ENCODE peak calls at places on chromosomes 4 and X, in eight cellular contexts. S, H, G, F, O, Y, E and U are unnamed samples. For H3K9me3, the result is how much of the 10 kb centered on the place peaks cover.

GRCh38 chr4:167885071-167885470 is 207.3 kb upstream of the ANXA10 start:
- DNase-seq in S (no peak), H (no peak), G (no peak), F (no peak), O (peak), Y (no peak), E (no peak), U (no peak)

GRCh38 chr4:39469429-39470077 is 10.7 kb downstream of the LIAS start:
- DNase-seq in S (peak), H (peak), G (no peak), F (peak), O (peak), Y (no peak), E (peak), U (no peak)

GRCh38 chrX:113906168-113906567 is 677.7 kb upstream of the HTR2C start:
- DNase-seq in S (no peak), H (no peak), G (no peak), F (no peak), O (no peak), Y (no peak), E (no peak), U (no peak)

GRCh38 chr4:53010320-53010719 is 148.2 kb downstream of the RASL11B start:
- DNase-seq in S (no peak), H (peak), G (no peak), F (peak), O (peak), Y (peak), E (no peak), U (no peak)

GRCh38 chr4:1775731-1776500 is 17.2 kb upstream of the FGFR3 start:
- DNase-seq in S (no peak), H (no peak), G (no peak), F (no peak), O (no peak), Y (no peak), E (peak), U (no peak)

GRCh38 chrX:30851459-30851858 is 37.6 kb downstream of the TAB3 start:
- DNase-seq in S (no peak), H (no peak), G (no peak), F (no peak), O (no peak), Y (no peak), E (no peak), U (no peak)

GRCh38 chr4:187944179-187944578 is 51.4 kb upstream of the ZFP42 start:
- DNase-seq in S (no peak), H (no peak), G (no peak), F (no peak), O (no peak), Y (no peak), E (no peak), U (no peak)

GRCh38 chr4:1864076-1865008 is 6.9 kb upstream of the NSD2 start:
- DNase-seq in S (no peak), H (no peak), G (no peak), F (no peak), O (no peak), Y (no peak), E (no peak), U (no peak)

GRCh38 chrX:123254457-123254856 is 70.4 kb downstream of the GRIA3 start:
- DNase-seq in S (no peak), H (no peak), G (no peak), F (no peak), O (no peak), Y (no peak), E (no peak), U (no peak)

DNA sequence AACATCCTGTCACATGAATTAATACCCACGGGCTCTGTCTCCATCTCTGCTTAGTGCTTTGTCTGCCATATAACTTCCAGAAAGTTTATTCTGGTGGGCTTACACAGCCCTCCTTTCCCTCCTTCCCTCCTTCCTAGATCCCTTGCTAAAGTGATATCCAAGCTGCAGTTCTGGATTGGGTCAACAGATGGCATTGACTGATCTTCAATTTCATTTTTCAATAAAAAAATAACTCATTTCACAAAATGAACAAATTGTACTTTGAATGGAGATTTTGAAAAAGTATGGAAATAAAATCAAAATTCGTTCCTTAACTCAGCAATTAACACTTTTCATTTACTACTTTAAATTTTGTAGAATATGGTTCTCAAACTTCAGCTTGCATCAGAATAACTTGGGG is 94.9 kb downstream of the NXF2 start:
- DNase-seq in S (no peak), H (no peak), G (no peak), F (no peak), O (no peak), Y (no peak), E (no peak), U (no peak)
- TF ChIP-seq CTCF in S (no peak), H (no peak), G (no peak), F (peak), O (peak), Y (no peak), E (peak), U (no peak)

GRCh38 chr4:89994176-89994873 is 99.7 kb downstream of the MMRN1 start:
- DNase-seq in S (no peak), H (no peak), G (no peak), F (no peak), O (no peak), Y (no peak), E (no peak), U (no peak)
- H3K27ac ChIP-seq in S (no peak), H (no peak), G (no peak), F (no peak), O (no peak), Y (no peak), E (no peak), U (no peak)

GRCh38 chrX:38276089-38276488 is 51.2 kb downstream of the RPGR start:
- DNase-seq in S (no peak), H (no peak), G (no peak), F (no peak), O (no peak), Y (no peak), E (no peak), U (no peak)

GRCh38 chrX:38275615-38276014 is 51.7 kb downstream of the RPGR start:
- DNase-seq in S (no peak), H (no peak), G (no peak), F (peak), O (peak), Y (no peak), E (no peak), U (no peak)

GRCh38 chrX:38273453-38273852 is 52.8 kb upstream of the SRPX start:
- DNase-seq in S (no peak), H (no peak), G (no peak), F (no peak), O (peak), Y (no peak), E (no peak), U (no peak)

GRCh38 chrX:38277136-38277535 is 50.2 kb downstream of the RPGR start:
- DNase-seq in S (no peak), H (peak), G (no peak), F (no peak), O (peak), Y (no peak), E (no peak), U (no peak)

DNA sequence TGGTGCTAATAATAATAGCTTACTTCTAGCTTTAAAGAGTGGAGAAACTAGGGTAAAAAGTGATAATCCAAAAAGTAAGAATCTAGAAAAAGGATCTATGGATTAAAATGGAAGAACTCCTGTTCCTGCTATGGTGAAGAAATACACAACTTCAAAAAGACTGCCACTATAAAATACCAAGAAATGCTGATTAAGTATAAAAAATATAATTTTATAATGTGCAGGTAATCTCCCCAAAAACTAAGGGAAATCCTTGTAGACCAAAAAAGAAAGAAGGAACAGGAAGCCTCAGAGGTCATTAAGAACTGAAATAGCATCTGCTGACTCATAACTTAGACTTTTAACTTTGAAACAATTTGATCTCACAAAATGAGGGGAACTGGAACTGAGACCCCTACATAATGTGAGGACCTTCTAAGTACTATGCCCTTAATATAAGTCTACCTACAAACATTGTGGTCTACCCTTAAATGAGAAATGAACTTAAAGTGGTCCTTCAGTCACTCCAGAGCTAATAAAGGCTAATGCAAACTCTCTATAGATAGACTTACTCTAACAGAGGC is 50.6 kb upstream of the SRPX start:
- DNase-seq in S (no peak), H (no peak), G (no peak), F (peak), O (no peak), Y (no peak), E (no peak), U (no peak)
- H3K9me3 ChIP-seq in S (under half), H (under half), G (under half), F (under half), O (under half), Y (under half), E (under half), U (under half)

GRCh38 chrX:7077241-7077909 is 70.1 kb upstream of the STS start:
- DNase-seq in S (no peak), H (no peak), G (no peak), F (no peak), O (no peak), Y (no peak), E (no peak), U (no peak)
- TF ChIP-seq CTCF in S (no peak), H (no peak), G (no peak), F (no peak), O (no peak), Y (no peak), E (no peak), U (no peak)

GRCh38 chr4:119542575-119542974 is 86.0 kb downstream of the PDE5A start:
- DNase-seq in S (no peak), H (no peak), G (no peak), F (no peak), O (no peak), Y (no peak), E (no peak), U (no peak)
- H3K27ac ChIP-seq in S (no peak), H (no peak), G (no peak), F (no peak), O (no peak), Y (no peak), E (no peak), U (no peak)

GRCh38 chrX:135572436-135572835 is 52.0 kb downstream of the INTS6L start:
- DNase-seq in S (no peak), H (no peak), G (no peak), F (peak), O (peak), Y (no peak), E (no peak), U (no peak)
- H3K9me3 ChIP-seq in S (under half), H (under half), G (under half), F (under half), O (under half), Y (under half), E (under half), U (under half)

DNA sequence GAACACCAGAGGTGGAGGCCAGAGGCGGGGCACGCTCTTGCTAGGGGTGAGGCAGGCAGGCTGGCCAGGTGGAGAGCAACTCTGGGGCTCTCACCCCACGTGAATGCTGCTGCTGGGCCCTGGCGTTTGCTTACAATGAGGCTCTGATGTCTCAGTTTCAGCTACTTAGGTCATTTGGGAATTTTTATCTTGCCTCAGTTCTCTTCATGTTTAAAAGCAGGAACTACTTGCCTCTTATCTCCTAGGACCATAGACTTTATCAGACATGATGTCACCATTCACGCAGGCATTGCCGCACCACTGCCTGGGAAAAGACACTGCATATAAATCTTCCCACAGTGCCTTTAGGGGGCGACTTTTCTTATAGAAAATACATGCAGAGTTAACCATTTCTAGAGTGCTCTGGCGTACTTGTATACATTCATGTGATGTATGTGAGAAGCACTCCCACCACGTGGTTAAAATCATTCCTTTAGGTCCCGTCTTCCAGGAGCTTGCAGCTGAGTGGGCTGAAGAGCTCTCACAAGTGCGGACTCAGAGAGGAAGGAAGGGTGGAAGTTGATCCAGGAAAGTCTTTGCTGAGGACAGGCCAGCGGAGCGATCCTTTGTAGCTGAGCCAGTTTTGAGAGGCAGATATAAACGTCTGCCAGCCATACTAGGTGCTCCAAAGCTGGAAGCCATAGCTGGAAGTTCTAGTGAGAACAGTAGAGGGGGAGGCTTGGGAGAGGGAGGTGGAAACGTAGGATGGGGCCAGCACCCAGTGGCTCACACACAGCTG is 84.3 kb upstream of the CLDN34 start:
- DNase-seq in S (no peak), H (no peak), G (peak), F (peak), O (peak), Y (no peak), E (no peak), U (no peak)
- TF ChIP-seq CTCF in S (peak), H (no peak), G (no peak), F (no peak), O (peak), Y (no peak), E (peak), U (no peak)

DNA sequence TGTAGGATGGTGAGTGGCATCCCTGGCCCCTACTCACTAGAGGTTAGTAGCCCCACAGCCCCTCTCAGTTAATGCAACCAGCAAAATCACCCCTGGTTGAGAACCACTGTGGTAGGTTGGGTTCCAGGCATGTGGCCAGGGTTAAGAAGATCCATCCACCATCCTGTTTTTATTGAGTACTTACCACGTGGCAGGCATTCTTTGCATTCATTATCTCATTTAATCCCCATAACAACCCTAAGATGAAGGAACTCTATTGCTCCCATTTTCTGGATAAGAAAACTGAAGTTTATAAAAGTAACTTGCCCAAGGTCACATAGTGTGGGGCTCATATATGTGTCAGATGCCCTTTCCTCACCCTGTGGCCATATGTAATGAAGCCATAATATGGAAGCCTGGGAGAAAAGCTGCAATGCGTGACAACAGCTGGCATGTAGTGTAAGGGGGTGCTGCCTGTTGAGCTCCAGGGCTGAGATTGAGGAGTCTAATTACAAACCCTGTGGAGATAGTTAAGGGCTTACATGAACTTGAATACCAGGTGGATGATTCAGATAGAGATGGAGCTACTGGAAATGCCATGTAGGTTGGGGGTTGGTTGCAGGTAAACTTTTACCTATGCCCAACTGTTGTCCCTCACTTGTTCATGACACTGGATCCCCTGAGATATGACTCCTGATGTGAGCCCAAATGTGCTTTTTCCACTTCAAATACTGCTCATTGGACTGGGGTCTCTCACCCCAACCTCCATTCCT is 100.2 kb upstream of the PGRMC2 start:
- DNase-seq in S (no peak), H (no peak), G (no peak), F (no peak), O (peak), Y (no peak), E (no peak), U (no peak)
- H3K27ac ChIP-seq in S (no peak), H (peak), G (peak), F (peak), O (peak), Y (no peak), E (no peak), U (no peak)